ENCODE peak calls at places on chromosomes 1 and 21, in eight cellular contexts. M is activated CD4-positive, alpha-beta memory T cell treated with anti-CD3 and anti-CD28 coated beads for 36 hours; I is progenitor cell of endocrine pancreas; N is right lobe of liver; L is AG08395; G is heart right ventricle; P is NCI-H187; A is EL. Z is an unnamed sample.

GRCh38 chr1:38266197-38266520 is 219.6 kb upstream of the POU3F1 start:
- DNase-seq in M (no peak), I (peak), N (no peak), L (no peak), G (no peak), P (no peak), A (no peak), Z (no peak)

GRCh38 chr1:217407426-217407825 is 223.5 kb downstream of the GPATCH2 start:
- DNase-seq in M (no peak), I (no peak), N (no peak), L (no peak), G (no peak), P (no peak), A (no peak), Z (no peak)

GRCh38 chr1:19398309-19398760 is 86.2 kb downstream of the SLC66A1 start:
- DNase-seq in M (peak), I (no peak), N (no peak), L (peak), G (no peak), P (no peak), A (peak), Z (peak)

GRCh38 chr1:32066489-32066873 is 6.3 kb upstream of the TMEM39B start:
- DNase-seq in M (peak), I (no peak), N (peak), L (peak), G (no peak), P (no peak), A (peak), Z (peak)

GRCh38 chr1:40978886-40979240 is 633 bp upstream of the CTPS1 start:
- DNase-seq in M (no peak), I (no peak), N (no peak), L (no peak), G (no peak), P (no peak), A (no peak), Z (no peak)

GRCh38 chr1:9010781-9011323 is 15.4 kb downstream of the SLC2A7 start:
- DNase-seq in M (no peak), I (no peak), N (no peak), L (no peak), G (peak), P (no peak), A (no peak), Z (no peak)

GRCh38 chr1:19388980-19389379 is 76.9 kb downstream of the SLC66A1 start:
- DNase-seq in M (no peak), I (no peak), N (no peak), L (no peak), G (no peak), P (no peak), A (no peak), Z (no peak)

GRCh38 chr1:19495000-19495656 is 9.8 kb upstream of the CAPZB start:
- DNase-seq in M (no peak), I (no peak), N (no peak), L (no peak), G (no peak), P (no peak), A (no peak), Z (no peak)

GRCh38 chr1:207336559-207337467 is 15.3 kb downstream of the CD55 start:
- DNase-seq in M (peak), I (no peak), N (no peak), L (no peak), G (no peak), P (no peak), A (no peak), Z (no peak)

GRCh38 chr21:37871121-37871862 is 45.0 kb downstream of the KCNJ6 start:
- DNase-seq in M (no peak), I (no peak), N (no peak), L (peak), G (no peak), P (no peak), A (peak), Z (peak)

GRCh38 chr1:222794656-222795474 is 20.0 kb upstream of the DISP1 start:
- DNase-seq in M (no peak), I (no peak), N (peak), L (no peak), G (no peak), P (no peak), A (no peak), Z (no peak)

GRCh38 chr1:203465943-203466342 is 9.7 kb upstream of the PRELP start:
- DNase-seq in M (no peak), I (no peak), N (no peak), L (no peak), G (peak), P (no peak), A (no peak), Z (no peak)

GRCh38 chr1:202274611-202275010 is 67.1 kb downstream of the UBE2T start:
- DNase-seq in M (peak), I (no peak), N (peak), L (peak), G (no peak), P (peak), A (peak), Z (peak)

GRCh38 chr1:30414851-30415165 is 308.6 kb downstream of the MATN1 start:
- DNase-seq in M (no peak), I (no peak), N (no peak), L (no peak), G (no peak), P (no peak), A (no peak), Z (no peak)

GRCh38 chr1:240399381-240399780 is 212.6 kb downstream of the GREM2 start:
- DNase-seq in M (no peak), I (no peak), N (no peak), L (peak), G (no peak), P (no peak), A (peak), Z (peak)

GRCh38 chr1:46539968-46540367 is 11.5 kb downstream of the KNCN start:
- DNase-seq in M (no peak), I (no peak), N (no peak), L (peak), G (no peak), P (no peak), A (peak), Z (peak)

GRCh38 chr1:23122023-23122738 is 46.5 kb downstream of the LUZP1 start:
- DNase-seq in M (no peak), I (no peak), N (no peak), L (peak), G (no peak), P (no peak), A (peak), Z (peak)

GRCh38 chr1:205998457-205999241 is 4.5 kb downstream of the RAB7B start:
- DNase-seq in M (peak), I (no peak), N (no peak), L (no peak), G (peak), P (no peak), A (no peak), Z (no peak)

GRCh38 chr21:42004406-42005199 is 5.6 kb downstream of the ZBTB21 start:
- DNase-seq in M (no peak), I (no peak), N (no peak), L (no peak), G (no peak), P (no peak), A (no peak), Z (no peak)

GRCh38 chr1:16076003-16076870 is 2.8 kb upstream of the FAM131C start:
- DNase-seq in M (no peak), I (no peak), N (no peak), L (peak), G (peak), P (no peak), A (peak), Z (peak)

GRCh38 chr1:44526295-44527073 is 121.4 kb downstream of the RNF220 start:
- DNase-seq in M (no peak), I (no peak), N (no peak), L (no peak), G (no peak), P (no peak), A (peak), Z (no peak)

GRCh38 chr1:15384301-15384901 is 25.3 kb upstream of the EFHD2 start:
- DNase-seq in M (no peak), I (no peak), N (no peak), L (peak), G (no peak), P (no peak), A (no peak), Z (no peak)

GRCh38 chr1:148353461-148354283 is 129.4 kb downstream of the PPIAL4G start:
- DNase-seq in M (peak), I (no peak), N (no peak), L (no peak), G (no peak), P (no peak), A (peak), Z (peak)

GRCh38 chr1:149848811-149849210 is 50.6 kb upstream of the BOLA1 start:
- DNase-seq in M (no peak), I (no peak), N (no peak), L (no peak), G (no peak), P (peak), A (no peak), Z (no peak)

GRCh38 chr1:55155522-55155921 is 59.6 kb downstream of the USP24 start:
- DNase-seq in M (no peak), I (no peak), N (peak), L (no peak), G (peak), P (no peak), A (peak), Z (no peak)

GRCh38 chr21:31213787-31214186 is 130.3 kb downstream of the TIAM1 start:
- DNase-seq in M (no peak), I (no peak), N (no peak), L (no peak), G (no peak), P (no peak), A (peak), Z (no peak)

GRCh38 chr1:168236836-168237611 is 11.2 kb downstream of the SFT2D2 start:
- DNase-seq in M (peak), I (no peak), N (no peak), L (no peak), G (no peak), P (no peak), A (no peak), Z (no peak)

GRCh38 chr1:55211909-55212308 is 3.3 kb downstream of the USP24 start:
- DNase-seq in M (no peak), I (no peak), N (no peak), L (no peak), G (no peak), P (no peak), A (no peak), Z (no peak)

GRCh38 chr1:240005997-240006650 is 85.6 kb upstream of the FMN2 start:
- DNase-seq in M (no peak), I (no peak), N (no peak), L (no peak), G (no peak), P (no peak), A (no peak), Z (no peak)

GRCh38 chr1:85465791-85466134 is 804 bp upstream of the DDAH1 start:
- DNase-seq in M (no peak), I (no peak), N (no peak), L (no peak), G (no peak), P (no peak), A (peak), Z (peak)

GRCh38 chr21:25528511-25528910 is 78.8 kb downstream of the MRPL39 start:
- DNase-seq in M (no peak), I (no peak), N (no peak), L (no peak), G (no peak), P (no peak), A (no peak), Z (no peak)

Z was measured in GM03348.